ENCODE peak calls at places on chromosomes 2 and 18, in seven cellular contexts. D is GM12878, P is K562, J is H1, R is HCT116, X is SK-N-SH, T is HepG2. I is an unnamed sample.

GRCh38 chr2:148528356-148529064 is 116.0 kb upstream of the EPC2 start:
- DNase-seq in D (no peak), P (no peak), J (peak; percentile 22), R (no peak), X (no peak), T (no peak), I (no peak)

GRCh38 chr2:99249951-99250350 is 5.5 kb downstream of the LYG2 start:
- DNase-seq in D (no peak), P (no peak), J (no peak), R (no peak), X (no peak), T (no peak), I (no peak)

GRCh38 chr2:127678991-127679390 is 3.7 kb upstream of the LIMS2 start:
- DNase-seq in D (no peak), P (no peak), J (no peak), R (no peak), X (peak; percentile 25), T (no peak), I (no peak)

GRCh38 chr2:8312861-8313768 is 368.7 kb upstream of the ID2 start:
- DNase-seq in D (peak; percentile 96), P (peak; percentile 59), J (peak; percentile 14), R (peak; percentile 47), X (no peak), T (no peak), I (no peak)

GRCh38 chr2:76793647-76794334 is 728.4 kb downstream of the LRRTM4 start:
- DNase-seq in D (no peak), P (no peak), J (no peak), R (no peak), X (no peak), T (no peak), I (no peak)

GRCh38 chr2:115163572-115163971 is 721.1 kb downstream of the DPP10 start:
- DNase-seq in D (no peak), P (no peak), J (no peak), R (no peak), X (peak; percentile 6), T (no peak), I (no peak)

GRCh38 chr2:126979604-126980003 is 80.9 kb downstream of the TEX51 start:
- DNase-seq in D (no peak), P (no peak), J (no peak), R (no peak), X (no peak), T (no peak), I (no peak)

GRCh38 chr2:72895759-72896281 is 8.6 kb downstream of the SPR start:
- DNase-seq in D (no peak), P (no peak), J (no peak), R (no peak), X (no peak), T (no peak), I (no peak)

GRCh38 chr18:34740101-34740500 is 30.0 kb downstream of the DTNA start:
- DNase-seq in D (no peak), P (no peak), J (no peak), R (no peak), X (no peak), T (no peak), I (no peak)

GRCh38 chr2:70936979-70937811 is 1.5 kb downstream of the ATP6V1B1 start:
- DNase-seq in D (no peak), P (no peak), J (peak; percentile 43), R (no peak), X (no peak), T (no peak), I (no peak)

GRCh38 chr2:198545411-198545810 is 741.0 kb downstream of the PLCL1 start:
- DNase-seq in D (no peak), P (no peak), J (no peak), R (no peak), X (no peak), T (no peak), I (no peak)

GRCh38 chr18:8858888-8859511 is 153.6 kb downstream of the MTCL1 start:
- DNase-seq in D (no peak), P (no peak), J (no peak), R (no peak), X (no peak), T (no peak), I (no peak)

GRCh38 chr18:77572537-77572936 is 322.9 kb downstream of the GALR1 start:
- DNase-seq in D (no peak), P (no peak), J (no peak), R (no peak), X (no peak), T (no peak), I (no peak)

GRCh38 chr18:78725426-78725825 is 254.2 kb upstream of the SALL3 start:
- DNase-seq in D (no peak), P (no peak), J (no peak), R (no peak), X (no peak), T (no peak), I (no peak)

GRCh38 chr18:78727877-78728276 is 251.7 kb upstream of the SALL3 start:
- DNase-seq in D (no peak), P (no peak), J (no peak), R (no peak), X (no peak), T (no peak), I (no peak)

GRCh38 chr18:78728301-78729098 is 251.1 kb upstream of the SALL3 start:
- DNase-seq in D (no peak), P (no peak), J (no peak), R (no peak), X (no peak), T (no peak), I (no peak)

GRCh38 chr18:78727057-78727739 is 252.4 kb upstream of the SALL3 start:
- DNase-seq in D (no peak), P (no peak), J (no peak), R (no peak), X (no peak), T (no peak), I (no peak)

DNA sequence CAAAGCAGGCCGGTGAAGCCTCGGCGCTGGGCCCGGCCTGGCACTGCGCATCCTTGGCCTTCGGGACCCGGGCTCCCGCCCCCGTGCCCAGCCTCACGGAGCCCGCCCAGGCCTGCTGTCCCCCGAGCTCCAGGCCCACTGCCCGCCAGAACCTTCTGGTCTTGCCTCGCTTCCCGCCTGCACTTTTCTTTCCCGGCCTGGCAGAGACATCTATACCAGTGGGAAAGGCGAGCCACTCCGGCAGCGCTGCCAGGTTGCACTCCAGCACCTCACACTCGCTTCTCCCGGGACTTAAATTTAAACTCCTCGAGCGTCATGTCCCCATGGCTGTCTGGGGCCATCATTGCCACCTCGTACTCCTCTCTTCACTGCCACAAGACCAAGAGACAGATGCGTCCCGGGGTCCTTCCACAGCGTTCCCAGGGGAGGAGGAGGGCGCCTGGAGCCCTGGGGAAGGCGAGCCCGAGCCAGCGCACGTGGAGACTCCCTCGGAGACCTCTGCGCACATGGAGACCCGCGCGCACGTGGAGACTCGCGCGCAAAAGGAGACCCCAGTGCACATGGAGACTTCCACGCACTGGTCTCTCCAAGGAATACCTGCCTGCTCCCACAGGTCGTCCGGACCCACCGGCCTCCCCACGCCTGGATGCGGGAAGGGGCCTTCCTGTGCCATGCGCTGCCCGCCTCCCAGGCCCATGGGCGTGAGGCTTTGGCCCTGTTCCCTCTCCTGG is 253.1 kb upstream of the SALL3 start:
- DNase-seq in D (no peak), P (no peak), J (no peak), R (no peak), X (no peak), T (no peak), I (no peak)
- TF ChIP-seq JUND in D (no peak), P (no peak), J (no peak), R (no peak), X (no peak), T (no peak), I (no peak)

DNA sequence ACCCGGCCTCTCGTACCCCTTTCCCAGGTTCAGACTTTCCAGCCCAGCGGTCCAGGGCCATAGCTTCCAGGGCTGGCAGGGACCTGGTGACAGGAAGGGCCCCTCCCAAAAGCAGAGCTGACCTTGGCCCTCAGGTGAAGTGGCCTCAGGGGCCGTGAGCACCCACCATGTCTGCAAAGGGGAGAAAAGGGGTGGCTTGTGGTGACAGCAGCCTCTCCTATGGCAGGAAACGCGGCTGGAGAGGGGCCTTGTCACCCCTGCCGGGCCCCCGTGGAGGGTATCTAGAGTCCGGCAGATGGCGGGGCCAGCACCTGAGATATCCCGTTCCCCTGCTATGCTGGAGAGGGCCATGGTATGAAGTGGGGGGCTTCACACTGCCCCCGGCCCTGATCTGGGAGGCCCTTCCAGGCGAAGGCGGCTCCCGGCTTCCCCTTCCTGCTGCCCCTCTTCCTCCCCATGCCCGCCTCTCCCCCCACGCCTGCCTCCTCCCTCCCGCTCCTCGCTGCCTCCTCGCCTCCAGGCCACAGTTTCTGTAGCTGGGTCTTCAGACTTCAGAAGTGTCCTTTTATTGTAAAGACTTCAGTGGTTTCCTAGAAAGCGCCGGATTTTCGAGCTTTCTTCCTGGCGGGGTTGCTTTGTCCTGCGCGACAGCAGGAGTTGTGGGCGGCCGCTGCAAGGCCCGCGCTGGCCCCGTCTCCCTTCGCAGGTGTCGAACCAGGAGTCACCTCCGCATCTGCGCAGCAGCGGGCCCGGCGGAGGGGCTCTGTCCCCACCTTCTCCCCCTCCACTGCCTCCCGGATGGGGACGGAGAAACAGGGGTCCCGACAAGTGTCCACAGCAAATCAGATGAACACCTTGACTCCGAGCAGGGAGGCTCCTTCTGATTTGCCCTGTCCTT is 240.5 kb upstream of the MYT1L start:
- DNase-seq in D (no peak), P (no peak), J (peak; percentile 43), R (no peak), X (peak; percentile 37), T (no peak), I (no peak)
- TF ChIP-seq JUND in D (no peak), P (no peak), J (no peak), R (no peak), X (no peak), T (no peak), I (no peak)

DNA sequence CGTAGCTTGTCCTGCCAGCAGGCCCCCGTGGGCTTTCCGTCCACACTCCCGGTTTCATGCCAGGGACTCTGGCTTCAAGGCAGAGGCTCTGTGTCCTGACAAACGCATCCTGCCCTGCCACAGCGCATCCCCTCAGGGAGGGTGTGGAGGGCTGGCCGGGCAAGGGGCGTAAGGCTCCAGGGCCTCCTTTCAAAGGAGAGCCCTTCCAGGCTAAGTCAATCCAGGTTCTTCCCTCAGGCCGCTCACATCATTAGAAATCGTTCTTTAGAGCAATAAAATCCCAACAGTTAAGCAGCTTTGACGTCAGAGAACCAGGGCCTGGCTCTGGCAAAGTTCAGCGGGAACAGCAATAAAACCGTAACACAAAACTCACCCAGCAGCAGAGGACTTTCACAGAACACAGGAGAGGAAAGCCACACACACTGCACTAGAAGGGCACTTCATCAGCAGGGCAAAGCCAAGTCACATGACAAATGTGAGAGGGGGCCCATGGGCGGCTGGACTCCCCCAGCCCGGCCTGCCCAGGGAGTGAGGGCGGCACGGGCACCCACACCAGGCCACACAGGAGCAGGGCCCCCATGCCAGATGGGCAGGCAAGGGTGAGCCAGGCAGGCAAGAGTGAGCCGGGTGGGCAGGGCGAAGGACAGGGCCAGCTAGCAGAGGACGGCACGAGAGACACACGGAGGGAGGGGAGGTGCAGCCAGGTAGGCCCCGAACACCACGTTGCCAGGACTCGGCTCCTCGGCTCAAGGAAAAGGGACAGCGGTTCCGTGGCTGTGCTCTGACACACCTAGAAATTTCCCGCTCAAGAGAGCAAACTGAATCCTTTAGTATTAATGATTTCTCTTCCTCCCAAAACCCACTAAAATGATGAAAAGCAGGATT is 52.0 kb downstream of the HDAC4 start:
- DNase-seq in D (no peak), P (no peak), J (no peak), R (no peak), X (peak; percentile 74), T (no peak), I (no peak)
- TF ChIP-seq JUND in D (no peak), P (no peak), J (no peak), R (no peak), X (no peak), T (no peak), I (no peak)

GRCh38 chr18:63138469-63139340 is 180.9 kb downstream of the BCL2 start:
- DNase-seq in D (peak; percentile 94), P (no peak), J (peak; percentile 71), R (no peak), X (no peak), T (no peak), I (no peak)
- TF ChIP-seq JUND in D (no peak), P (no peak), J (no peak), R (no peak), X (no peak), T (no peak), I (no peak)

I was measured in T47D.